ENCODE peak calls at places on chromosome 16, in seven cellular contexts. Q is HCT116, A is GM23248, S is PC-3, F is GM23338, H is neural progenitor cell, I is OCI-LY7. Z is an unnamed sample.

GRCh38 chr16:22970191-22970845 is 156.4 kb downstream of the HS3ST2 start:
- DNase-seq in Q (no peak), A (no peak), S (no peak), F (no peak), H (peak; percentile 45), I (no peak), Z (no peak)

GRCh38 chr16:84563776-84564420 is 54.0 kb downstream of the COTL1 start:
- DNase-seq in Q (no peak), A (no peak), S (no peak), F (no peak), H (no peak), I (no peak), Z (no peak)

GRCh38 chr16:29231231-29231630 is 175.3 kb downstream of the NPIPB11 start:
- DNase-seq in Q (no peak), A (peak; percentile 62), S (no peak), F (no peak), H (peak; percentile 7), I (no peak), Z (no peak)

GRCh38 chr16:46638947-46639925 is 18.1 kb upstream of the SHCBP1 start:
- DNase-seq in Q (no peak), A (peak; percentile 75), S (peak; percentile 28), F (no peak), H (no peak), I (no peak), Z (no peak)

GRCh38 chr16:3791701-3792100 is 74.4 kb upstream of the TRAP1 start:
- DNase-seq in Q (no peak), A (no peak), S (no peak), F (no peak), H (no peak), I (no peak), Z (no peak)

GRCh38 chr16:53509906-53510703 is 7.1 kb upstream of the AKTIP start:
- DNase-seq in Q (peak; percentile 38), A (peak; percentile 79), S (peak; percentile 74), F (peak; percentile 84), H (peak; percentile 81), I (peak; percentile 60), Z (peak; percentile 82)

GRCh38 chr16:57656342-57656955 is 11.7 kb upstream of the ADGRG3 start:
- DNase-seq in Q (no peak), A (no peak), S (no peak), F (no peak), H (no peak), I (no peak), Z (no peak)

GRCh38 chr16:71358464-71359031 is at the start of gene CALB2:
- DNase-seq in Q (no peak), A (peak; percentile 80), S (peak; percentile 70), F (peak; percentile 85), H (peak; percentile 90), I (peak; percentile 42), Z (peak; percentile 88)

GRCh38 chr16:85048921-85049562 is 21.4 kb downstream of the KIAA0513 start:
- DNase-seq in Q (no peak), A (no peak), S (no peak), F (no peak), H (no peak), I (no peak), Z (no peak)

GRCh38 chr16:68802190-68802589 is 41.1 kb upstream of the TANGO6 start:
- DNase-seq in Q (no peak), A (peak; percentile 13), S (peak; percentile 58), F (no peak), H (no peak), I (no peak), Z (peak; percentile 48)

GRCh38 chr16:53864819-53865491 is 161.0 kb downstream of the FTO start:
- DNase-seq in Q (peak; percentile 58), A (peak; percentile 57), S (peak; percentile 58), F (no peak), H (no peak), I (no peak), Z (no peak)

GRCh38 chr16:3999479-3999868 is 116.8 kb downstream of the ADCY9 start:
- DNase-seq in Q (no peak), A (peak; percentile 84), S (no peak), F (peak; percentile 66), H (peak; percentile 55), I (no peak), Z (peak; percentile 78)

GRCh38 chr16:67185866-67186134 is 2.0 kb upstream of the MATCAP1 start:
- DNase-seq in Q (no peak), A (no peak), S (no peak), F (no peak), H (no peak), I (no peak), Z (no peak)
- H3K4me3 ChIP-seq in Q (no peak overlapping the region), A (peak overlapping the region; percentile 21), S (peak overlapping the region; percentile 79), F (no peak overlapping the region), H (no peak overlapping the region), I (no peak overlapping the region), Z (no peak overlapping the region)

GRCh38 chr16:14669776-14670175 is 24.3 kb downstream of the PLA2G10 start:
- DNase-seq in Q (no peak), A (no peak), S (peak; percentile 39), F (peak; percentile 31), H (no peak), I (no peak), Z (no peak)
- TF ChIP-seq EZH2phosphoT487 in Q (no peak), A (no peak), S (no peak), F (no peak), H (no peak), I (no peak), Z (no peak)

DNA sequence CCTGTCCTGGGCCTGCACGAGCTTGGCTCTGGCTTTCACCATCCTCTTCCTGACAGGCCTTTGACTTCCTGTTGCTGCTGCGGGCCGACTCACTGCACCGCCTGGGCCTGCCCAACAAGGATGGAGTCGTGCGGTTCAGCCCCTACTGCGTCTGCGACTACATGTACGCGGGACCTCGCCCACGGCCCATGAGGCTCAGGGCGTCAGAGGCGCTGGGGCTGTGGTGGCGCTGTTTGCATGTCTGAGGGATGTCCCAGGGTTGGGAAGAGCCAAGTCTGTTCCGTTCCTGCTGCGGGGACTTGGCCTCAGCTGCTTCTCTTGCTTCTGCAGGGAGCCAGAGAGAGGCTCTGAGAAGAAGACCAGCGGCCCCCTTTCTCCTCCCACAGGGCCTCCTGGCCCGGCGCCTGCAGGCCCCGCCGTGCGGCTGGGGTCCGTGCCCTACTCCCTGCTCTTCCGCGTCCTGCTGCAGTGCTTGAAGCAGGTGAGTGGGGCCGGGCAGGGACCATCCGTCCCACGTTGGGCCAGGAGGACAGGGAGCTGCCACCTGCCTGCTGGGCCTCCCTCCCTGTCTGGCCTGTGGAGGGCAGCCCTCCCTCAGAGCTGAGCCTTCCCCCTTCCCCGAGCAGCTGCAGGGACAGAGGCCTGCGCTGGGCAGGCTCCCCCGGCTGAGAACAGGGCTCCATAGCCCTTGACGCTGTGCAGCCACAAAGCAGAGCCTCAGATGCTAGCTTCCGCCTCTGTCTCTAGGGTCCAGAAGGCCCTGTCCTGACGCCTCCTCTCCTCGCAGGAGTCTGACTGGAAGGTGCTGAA is 23.9 kb downstream of the TSC2 start:
- DNase-seq in Q (no peak), A (no peak), S (no peak), F (no peak), H (no peak), I (no peak), Z (no peak)
- H3K27ac ChIP-seq in Q (no peak overlapping the region), A (no peak overlapping the region), S (no peak overlapping the region), F (no peak overlapping the region), H (no peak overlapping the region), I (no peak overlapping the region), Z (no peak overlapping the region)

GRCh38 chr16:1787322-1788094 is 4.7 kb downstream of the NUBP2 start:
- DNase-seq in Q (no peak), A (no peak), S (no peak), F (no peak), H (no peak), I (no peak), Z (no peak)

GRCh38 chr16:1788095-1788707 is 5.3 kb downstream of the IGFALS start:
- DNase-seq in Q (no peak), A (no peak), S (no peak), F (no peak), H (no peak), I (no peak), Z (no peak)

GRCh38 chr16:1785846-1786170 is 3.0 kb downstream of the NUBP2 start:
- DNase-seq in Q (no peak), A (no peak), S (no peak), F (no peak), H (no peak), I (no peak), Z (no peak)

GRCh38 chr16:1786242-1787055 is 3.7 kb downstream of the NUBP2 start:
- DNase-seq in Q (no peak), A (no peak), S (no peak), F (no peak), H (no peak), I (no peak), Z (peak; percentile 5)

DNA sequence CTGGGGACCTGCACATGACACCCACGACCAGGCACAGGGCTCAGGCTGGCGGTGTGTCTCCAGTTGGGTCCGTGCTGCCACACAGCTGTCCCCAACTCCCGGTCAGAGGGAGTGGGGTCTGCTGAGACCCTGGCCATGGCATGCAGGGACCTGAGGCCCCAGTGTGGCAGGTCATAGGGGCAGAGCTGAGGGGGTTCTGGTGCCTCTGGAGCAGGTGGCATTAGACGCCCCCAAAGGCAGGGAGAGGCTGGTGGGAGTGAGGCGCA is 4.2 kb downstream of the NUBP2 start:
- DNase-seq in Q (no peak), A (no peak), S (no peak), F (no peak), H (no peak), I (no peak), Z (no peak)
- H3K4me3 ChIP-seq in Q (no peak overlapping the region), A (no peak overlapping the region), S (no peak overlapping the region), F (no peak overlapping the region), H (no peak overlapping the region), I (no peak overlapping the region), Z (no peak overlapping the region)

DNA sequence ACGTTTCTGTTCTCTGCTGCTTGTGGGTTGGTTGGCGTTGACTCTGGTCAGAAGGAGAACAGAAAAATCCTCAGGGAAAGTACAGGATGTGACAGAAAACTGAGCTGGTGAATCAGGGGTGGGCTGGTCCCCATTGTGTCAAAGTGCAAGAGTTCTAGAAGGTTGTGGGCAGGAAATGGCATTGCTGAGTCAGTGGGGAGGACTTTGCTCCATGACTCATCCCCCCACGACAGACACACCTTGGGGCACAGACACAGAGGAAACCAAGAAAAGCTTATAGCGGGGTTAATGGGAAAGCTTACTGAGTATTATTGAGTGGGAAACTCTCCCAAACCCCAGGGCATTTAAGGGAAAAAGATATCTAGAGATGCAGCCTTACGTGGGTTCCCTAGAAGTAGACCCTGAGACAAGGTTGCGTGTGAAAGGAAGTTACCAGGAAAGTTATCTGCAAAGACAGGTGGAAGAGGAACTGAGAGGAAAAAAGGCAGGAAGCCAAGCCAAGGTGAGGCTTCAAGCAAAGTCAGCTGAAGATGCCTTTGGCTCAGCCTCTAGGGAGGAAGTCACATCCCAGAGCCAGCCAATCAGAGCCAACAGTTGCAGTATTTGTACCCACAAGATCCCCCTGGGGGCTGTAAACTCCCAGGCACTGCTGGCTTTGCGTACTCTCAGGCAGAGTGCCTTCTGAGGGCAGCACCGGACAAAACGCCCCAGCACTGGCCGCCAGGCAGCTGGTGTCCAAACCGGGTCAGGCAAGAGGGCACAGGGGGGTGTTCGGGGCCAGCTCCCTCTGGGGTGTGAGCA is 86.4 kb downstream of the FOXL1 start:
- DNase-seq in Q (peak; percentile 96), A (peak; percentile 96), S (peak; percentile 91), F (no peak), H (no peak), I (peak; percentile 23), Z (peak; percentile 80)
- TF ChIP-seq EZH2phosphoT487 in Q (no peak), A (no peak), S (no peak), F (no peak), H (no peak), I (no peak), Z (no peak)

GRCh38 chr16:14565688-14566025 is 64.4 kb downstream of the PARN start:
- DNase-seq in Q (no peak), A (no peak), S (no peak), F (no peak), H (no peak), I (no peak), Z (no peak)
- H3K27ac ChIP-seq in Q (no peak overlapping the region), A (no peak overlapping the region), S (peak overlapping the region; percentile 51), F (no peak overlapping the region), H (no peak overlapping the region), I (no peak overlapping the region), Z (no peak overlapping the region)

Z was measured in hepatocyte.